ENCODE peak calls at places on chromosomes 13 and 19, in eight cellular contexts. One of them, this sample, is unnamed.

GRCh38 chr19:38812004-38812840 is 523 bp downstream of the LGALS4 start:
- DNase-seq in choroid plexus epithelial cell: no peak
- DNase-seq in pancreas: peak
- DNase-seq in fibroblast of mammary gland: no peak
- DNase-seq in right lobe of liver: peak
- DNase-seq in HL-60: no peak
- DNase-seq in mucosa of descending colon: peak
- DNase-seq in IMR-90: no peak
- DNase-seq in this sample: no peak

GRCh38 chr19:2426661-2427322 is 594 bp downstream of the TIMM13 start:
- DNase-seq in HL-60: peak
- DNase-seq in right lobe of liver: peak
- DNase-seq in IMR-90: peak
- DNase-seq in mucosa of descending colon: peak
- DNase-seq in pancreas: peak
- DNase-seq in fibroblast of mammary gland: peak
- DNase-seq in choroid plexus epithelial cell: peak
- DNase-seq in this sample: peak

GRCh38 chr19:2302319-2303208 is 5.4 kb downstream of the LINGO3 start:
- DNase-seq in fibroblast of mammary gland: peak
- DNase-seq in choroid plexus epithelial cell: peak
- DNase-seq in right lobe of liver: no peak
- DNase-seq in HL-60: no peak
- DNase-seq in pancreas: no peak
- DNase-seq in IMR-90: peak
- DNase-seq in mucosa of descending colon: peak
- DNase-seq in this sample: peak

GRCh38 chr19:49772850-49773432 is 6.1 kb downstream of the AP2A1 start:
- DNase-seq in choroid plexus epithelial cell: no peak
- DNase-seq in right lobe of liver: no peak
- DNase-seq in HL-60: no peak
- DNase-seq in pancreas: no peak
- DNase-seq in fibroblast of mammary gland: no peak
- DNase-seq in IMR-90: no peak
- DNase-seq in mucosa of descending colon: no peak
- DNase-seq in this sample: no peak

GRCh38 chr19:40936755-40937154 is 54.3 kb upstream of the CYP2B6 start:
- DNase-seq in HL-60: no peak
- DNase-seq in choroid plexus epithelial cell: no peak
- DNase-seq in fibroblast of mammary gland: no peak
- DNase-seq in pancreas: no peak
- DNase-seq in mucosa of descending colon: no peak
- DNase-seq in right lobe of liver: no peak
- DNase-seq in IMR-90: no peak
- DNase-seq in this sample: no peak

GRCh38 chr19:58429745-58430144 is 10.2 kb downstream of the ZNF132 start:
- DNase-seq in mucosa of descending colon: no peak
- DNase-seq in pancreas: no peak
- DNase-seq in fibroblast of mammary gland: no peak
- DNase-seq in HL-60: no peak
- DNase-seq in choroid plexus epithelial cell: no peak
- DNase-seq in IMR-90: peak
- DNase-seq in right lobe of liver: no peak
- DNase-seq in this sample: no peak

GRCh38 chr19:8366961-8367326 is 3.0 kb downstream of the ANGPTL4 start:
- DNase-seq in mucosa of descending colon: no peak
- DNase-seq in IMR-90: no peak
- DNase-seq in choroid plexus epithelial cell: peak
- DNase-seq in right lobe of liver: no peak
- DNase-seq in fibroblast of mammary gland: peak
- DNase-seq in HL-60: no peak
- DNase-seq in pancreas: no peak
- DNase-seq in this sample: peak

GRCh38 chr13:41416276-41416675 is 41.1 kb upstream of the RGCC start:
- DNase-seq in fibroblast of mammary gland: no peak
- DNase-seq in pancreas: no peak
- DNase-seq in HL-60: no peak
- DNase-seq in mucosa of descending colon: no peak
- DNase-seq in IMR-90: peak
- DNase-seq in choroid plexus epithelial cell: no peak
- DNase-seq in right lobe of liver: no peak
- DNase-seq in this sample: peak

GRCh38 chr13:113650275-113650674 is 7.7 kb downstream of the ATP4B start:
- DNase-seq in pancreas: no peak
- DNase-seq in right lobe of liver: peak
- DNase-seq in fibroblast of mammary gland: no peak
- DNase-seq in HL-60: no peak
- DNase-seq in mucosa of descending colon: peak
- DNase-seq in choroid plexus epithelial cell: no peak
- DNase-seq in IMR-90: no peak
- DNase-seq in this sample: no peak

GRCh38 chr19:51695702-51696315 is 2.7 kb downstream of the SPACA6 start:
- DNase-seq in pancreas: no peak
- DNase-seq in HL-60: no peak
- DNase-seq in mucosa of descending colon: no peak
- DNase-seq in IMR-90: no peak
- DNase-seq in right lobe of liver: no peak
- DNase-seq in choroid plexus epithelial cell: no peak
- DNase-seq in fibroblast of mammary gland: no peak
- DNase-seq in this sample: no peak

GRCh38 chr19:2808129-2808941 is 11.3 kb upstream of the ZNF554 start:
- DNase-seq in choroid plexus epithelial cell: no peak
- DNase-seq in fibroblast of mammary gland: no peak
- DNase-seq in IMR-90: no peak
- DNase-seq in HL-60: no peak
- DNase-seq in mucosa of descending colon: no peak
- DNase-seq in pancreas: no peak
- DNase-seq in right lobe of liver: no peak
- DNase-seq in this sample: no peak

GRCh38 chr19:45130888-45131615 is 29.7 kb downstream of the NKPD1 start:
- DNase-seq in right lobe of liver: no peak
- DNase-seq in fibroblast of mammary gland: no peak
- DNase-seq in HL-60: no peak
- DNase-seq in pancreas: no peak
- DNase-seq in choroid plexus epithelial cell: peak
- DNase-seq in IMR-90: peak
- DNase-seq in mucosa of descending colon: peak
- DNase-seq in this sample: no peak

GRCh38 chr19:41175825-41176734 is 16.9 kb upstream of the CYP2S1 start:
- DNase-seq in pancreas: no peak
- DNase-seq in fibroblast of mammary gland: peak
- DNase-seq in right lobe of liver: no peak
- DNase-seq in IMR-90: peak
- DNase-seq in mucosa of descending colon: peak
- DNase-seq in choroid plexus epithelial cell: peak
- DNase-seq in HL-60: peak
- DNase-seq in this sample: peak

GRCh38 chr19:11814707-11815050 is 606 bp downstream of the ZNF440 start:
- DNase-seq in IMR-90: peak
- DNase-seq in mucosa of descending colon: no peak
- DNase-seq in choroid plexus epithelial cell: peak
- DNase-seq in right lobe of liver: no peak
- DNase-seq in HL-60: no peak
- DNase-seq in pancreas: no peak
- DNase-seq in fibroblast of mammary gland: peak
- DNase-seq in this sample: peak

GRCh38 chr19:43474986-43475705 is 9.7 kb upstream of the LYPD3 start:
- DNase-seq in fibroblast of mammary gland: peak
- DNase-seq in mucosa of descending colon: peak
- DNase-seq in HL-60: peak
- DNase-seq in right lobe of liver: peak
- DNase-seq in IMR-90: peak
- DNase-seq in choroid plexus epithelial cell: peak
- DNase-seq in pancreas: peak
- DNase-seq in this sample: peak
- H3K4me3 ChIP-seq in fibroblast of mammary gland: peak
- H3K4me3 ChIP-seq in mucosa of descending colon: no peak
- H3K4me3 ChIP-seq in HL-60: peak
- H3K4me3 ChIP-seq in right lobe of liver: peak
- H3K4me3 ChIP-seq in IMR-90: no peak
- H3K4me3 ChIP-seq in choroid plexus epithelial cell: peak
- H3K4me3 ChIP-seq in pancreas: peak
- H3K4me3 ChIP-seq in this sample: peak

GRCh38 chr19:1089126-1089771 is 5.9 kb downstream of the POLR2E start:
- DNase-seq in pancreas: peak
- DNase-seq in right lobe of liver: no peak
- DNase-seq in IMR-90: no peak
- DNase-seq in HL-60: no peak
- DNase-seq in fibroblast of mammary gland: no peak
- DNase-seq in choroid plexus epithelial cell: no peak
- DNase-seq in mucosa of descending colon: no peak
- DNase-seq in this sample: no peak
- TF ChIP-seq CTCF in pancreas: no peak
- TF ChIP-seq CTCF in right lobe of liver: no peak
- TF ChIP-seq CTCF in IMR-90: no peak
- TF ChIP-seq CTCF in HL-60: no peak
- TF ChIP-seq CTCF in fibroblast of mammary gland: no peak
- TF ChIP-seq CTCF in choroid plexus epithelial cell: no peak
- TF ChIP-seq CTCF in mucosa of descending colon: no peak
- TF ChIP-seq CTCF in this sample: no peak

GRCh38 chr19:14505488-14506239 is 9.7 kb upstream of the GIPC1 start:
- DNase-seq in IMR-90: peak
- DNase-seq in mucosa of descending colon: peak
- DNase-seq in right lobe of liver: no peak
- DNase-seq in HL-60: no peak
- DNase-seq in fibroblast of mammary gland: peak
- DNase-seq in pancreas: peak
- DNase-seq in choroid plexus epithelial cell: peak
- DNase-seq in this sample: peak

GRCh38 chr19:14511245-14511625 is 7.0 kb downstream of the DNAJB1 start:
- DNase-seq in pancreas: no peak
- DNase-seq in right lobe of liver: no peak
- DNase-seq in IMR-90: no peak
- DNase-seq in fibroblast of mammary gland: no peak
- DNase-seq in HL-60: no peak
- DNase-seq in mucosa of descending colon: no peak
- DNase-seq in choroid plexus epithelial cell: no peak
- DNase-seq in this sample: no peak

GRCh38 chr19:14509382-14509781 is 8.8 kb downstream of the DNAJB1 start:
- DNase-seq in mucosa of descending colon: no peak
- DNase-seq in fibroblast of mammary gland: no peak
- DNase-seq in choroid plexus epithelial cell: no peak
- DNase-seq in IMR-90: no peak
- DNase-seq in pancreas: no peak
- DNase-seq in HL-60: no peak
- DNase-seq in right lobe of liver: no peak
- DNase-seq in this sample: no peak

GRCh38 chr19:14503285-14503684 is 7.4 kb upstream of the GIPC1 start:
- DNase-seq in choroid plexus epithelial cell: no peak
- DNase-seq in HL-60: no peak
- DNase-seq in IMR-90: no peak
- DNase-seq in pancreas: no peak
- DNase-seq in mucosa of descending colon: no peak
- DNase-seq in right lobe of liver: no peak
- DNase-seq in fibroblast of mammary gland: no peak
- DNase-seq in this sample: no peak

GRCh38 chr19:14507704-14508246 is 10.4 kb downstream of the DNAJB1 start:
- DNase-seq in HL-60: peak
- DNase-seq in right lobe of liver: no peak
- DNase-seq in mucosa of descending colon: no peak
- DNase-seq in pancreas: no peak
- DNase-seq in fibroblast of mammary gland: peak
- DNase-seq in IMR-90: peak
- DNase-seq in choroid plexus epithelial cell: peak
- DNase-seq in this sample: peak
- H3K4me3 ChIP-seq in HL-60: no peak
- H3K4me3 ChIP-seq in right lobe of liver: no peak
- H3K4me3 ChIP-seq in mucosa of descending colon: no peak
- H3K4me3 ChIP-seq in pancreas: no peak
- H3K4me3 ChIP-seq in fibroblast of mammary gland: no peak
- H3K4me3 ChIP-seq in IMR-90: no peak
- H3K4me3 ChIP-seq in choroid plexus epithelial cell: no peak
- H3K4me3 ChIP-seq in this sample: no peak

DNA sequence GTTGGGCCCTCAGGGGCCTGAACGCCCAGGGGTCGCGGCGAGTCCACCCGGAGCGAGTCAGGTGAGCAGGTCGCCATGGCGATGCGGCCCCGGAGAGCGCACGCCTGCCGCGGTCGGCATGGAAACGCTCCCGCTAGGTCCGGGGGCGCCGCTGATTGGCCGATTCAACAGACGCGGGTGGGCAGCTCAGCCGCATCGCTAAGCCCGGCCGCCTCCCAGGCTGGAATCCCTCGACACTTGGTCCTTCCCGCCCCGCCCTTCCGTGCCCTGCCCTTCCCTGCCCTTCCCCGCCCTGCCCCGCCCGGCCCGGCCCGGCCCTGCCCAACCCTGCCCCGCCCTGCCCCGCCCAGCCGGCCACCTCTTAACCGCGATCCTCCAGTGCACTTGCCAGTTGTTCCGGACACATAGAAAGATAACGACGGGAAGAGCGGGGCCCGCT is at the start of gene CCNA1:
- DNase-seq in fibroblast of mammary gland: peak
- DNase-seq in HL-60: peak
- DNase-seq in right lobe of liver: no peak
- DNase-seq in IMR-90: no peak
- DNase-seq in mucosa of descending colon: no peak
- DNase-seq in pancreas: peak
- DNase-seq in choroid plexus epithelial cell: peak
- DNase-seq in this sample: no peak
- TF ChIP-seq CTCF in fibroblast of mammary gland: no peak
- TF ChIP-seq CTCF in HL-60: no peak
- TF ChIP-seq CTCF in right lobe of liver: no peak
- TF ChIP-seq CTCF in IMR-90: no peak
- TF ChIP-seq CTCF in mucosa of descending colon: no peak
- TF ChIP-seq CTCF in pancreas: no peak
- TF ChIP-seq CTCF in choroid plexus epithelial cell: no peak
- TF ChIP-seq CTCF in this sample: no peak

GRCh38 chr13:50152224-50152623 is 137.0 kb downstream of the KCNRG start:
- DNase-seq in fibroblast of mammary gland: no peak
- DNase-seq in pancreas: no peak
- DNase-seq in choroid plexus epithelial cell: peak
- DNase-seq in IMR-90: no peak
- DNase-seq in right lobe of liver: no peak
- DNase-seq in mucosa of descending colon: no peak
- DNase-seq in HL-60: no peak
- DNase-seq in this sample: no peak
- H3K4me3 ChIP-seq in fibroblast of mammary gland: peak
- H3K4me3 ChIP-seq in pancreas: no peak
- H3K4me3 ChIP-seq in choroid plexus epithelial cell: no peak
- H3K4me3 ChIP-seq in IMR-90: no peak
- H3K4me3 ChIP-seq in right lobe of liver: no peak
- H3K4me3 ChIP-seq in mucosa of descending colon: no peak
- H3K4me3 ChIP-seq in HL-60: no peak
- H3K4me3 ChIP-seq in this sample: no peak

GRCh38 chr19:15280915-15281683 is 48.9 kb upstream of the EPHX3 start:
- DNase-seq in fibroblast of mammary gland: peak
- DNase-seq in HL-60: peak
- DNase-seq in mucosa of descending colon: peak
- DNase-seq in pancreas: peak
- DNase-seq in IMR-90: peak
- DNase-seq in choroid plexus epithelial cell: peak
- DNase-seq in right lobe of liver: peak
- DNase-seq in this sample: peak
- TF ChIP-seq CTCF in fibroblast of mammary gland: peak
- TF ChIP-seq CTCF in HL-60: no peak
- TF ChIP-seq CTCF in mucosa of descending colon: no peak
- TF ChIP-seq CTCF in pancreas: no peak
- TF ChIP-seq CTCF in IMR-90: peak
- TF ChIP-seq CTCF in choroid plexus epithelial cell: peak
- TF ChIP-seq CTCF in right lobe of liver: peak
- TF ChIP-seq CTCF in this sample: peak

This sample was measured in AG10803.